ENCODE peak calls at places on chromosomes 2 and 18, in four cellular contexts. L, I, Y and F are unnamed samples.

GRCh38 chr2:165312999-165313398 is 73.8 kb downstream of the SCN2A start:
- DNase-seq in L (no peak), I (no peak), Y (no peak), F (no peak)

GRCh38 chr2:240211598-240212424 is 71.4 kb upstream of the OTOS start:
- DNase-seq in L (no peak), I (no peak), Y (peak), F (no peak)

GRCh38 chr2:109236147-109236546 is 107.1 kb downstream of the SH3RF3 start:
- DNase-seq in L (no peak), I (no peak), Y (no peak), F (no peak)

GRCh38 chr18:79924814-79925655 is 26.4 kb downstream of the SLC66A2 start:
- DNase-seq in L (no peak), I (peak), Y (peak), F (no peak)

GRCh38 chr2:239499989-239500914 is 99.4 kb upstream of the HDAC4 start:
- DNase-seq in L (no peak), I (no peak), Y (no peak), F (no peak)

GRCh38 chr2:21422724-21423522 is 299.2 kb downstream of the TDRD15 start:
- DNase-seq in L (no peak), I (no peak), Y (no peak), F (no peak)

GRCh38 chr2:235303499-235304291 is 190.1 kb upstream of the AGAP1 start:
- DNase-seq in L (no peak), I (no peak), Y (no peak), F (no peak)

GRCh38 chr2:33013684-33014110 is 66.9 kb downstream of the LTBP1 start:
- DNase-seq in L (no peak), I (no peak), Y (no peak), F (no peak)

GRCh38 chr18:48928787-48929186 is 22.0 kb downstream of the SMAD7 start:
- DNase-seq in L (no peak), I (peak), Y (peak), F (no peak)

GRCh38 chr2:136444323-136444722 is 321.0 kb upstream of the THSD7B start:
- DNase-seq in L (no peak), I (no peak), Y (no peak), F (no peak)

GRCh38 chr2:40147360-40147759 is 304.5 kb downstream of the SLC8A1 start:
- DNase-seq in L (no peak), I (no peak), Y (no peak), F (no peak)

GRCh38 chr2:98647636-98648035 is 39.2 kb downstream of the UNC50 start:
- DNase-seq in L (no peak), I (no peak), Y (no peak), F (no peak)

GRCh38 chr2:109384308-109385271 is 229.2 kb downstream of the SEPTIN10 start:
- DNase-seq in L (no peak), I (no peak), Y (peak), F (no peak)

GRCh38 chr2:201262718-201263117 is 2.4 kb downstream of the CASP8 start:
- DNase-seq in L (no peak), I (no peak), Y (no peak), F (no peak)

GRCh38 chr2:172179045-172179742 is 76.5 kb upstream of the DLX2 start:
- DNase-seq in L (no peak), I (peak), Y (no peak), F (no peak)

GRCh38 chr2:67576991-67577390 is 179.9 kb downstream of the ETAA1 start:
- DNase-seq in L (no peak), I (no peak), Y (no peak), F (no peak)

GRCh38 chr2:232757905-232758304 is 18.5 kb downstream of the KCNJ13 start:
- DNase-seq in L (no peak), I (no peak), Y (no peak), F (no peak)

GRCh38 chr18:68839701-68840100 is 41.8 kb downstream of the CCDC102B start:
- DNase-seq in L (no peak), I (no peak), Y (no peak), F (no peak)

DNA sequence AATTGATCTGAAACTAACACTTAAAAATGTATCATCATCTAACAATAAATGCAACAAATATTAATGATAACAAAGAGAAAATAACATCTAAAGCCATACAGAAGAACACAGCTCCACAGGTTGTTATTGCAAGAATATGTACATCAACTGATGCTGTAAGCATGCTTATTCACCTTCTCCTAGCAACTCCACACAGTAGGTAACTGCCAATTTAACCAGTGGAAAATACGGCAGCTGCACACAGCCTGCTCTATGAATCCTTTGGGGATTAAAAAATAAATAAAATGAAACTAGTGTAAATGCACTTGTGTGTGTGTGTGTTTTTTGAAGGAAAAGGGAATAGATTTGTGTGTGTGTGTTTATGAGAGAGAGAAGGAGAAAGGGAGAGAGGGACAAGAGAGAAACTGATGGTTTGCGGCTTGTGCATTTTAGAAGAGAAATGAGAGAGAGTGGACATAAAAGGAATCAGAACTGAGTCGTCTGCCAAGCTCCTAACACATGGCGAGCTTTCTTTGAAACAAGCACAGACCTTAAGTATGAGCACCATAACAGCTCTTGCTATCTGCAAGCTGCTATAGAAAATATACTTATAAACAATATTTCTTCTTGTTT is 96.2 kb upstream of the PDE1A start:
- DNase-seq in L (no peak), I (no peak), Y (no peak), F (no peak)
- H3K27ac ChIP-seq in L (no peak), I (no peak), Y (no peak), F (no peak)

GRCh38 chr2:236974206-236974605 is 111.5 kb upstream of the COPS8 start:
- DNase-seq in L (no peak), I (no peak), Y (peak), F (no peak)

GRCh38 chr2:236974752-236975151 is 110.9 kb upstream of the COPS8 start:
- DNase-seq in L (no peak), I (no peak), Y (peak), F (no peak)

GRCh38 chr2:236971131-236971850 is 114.4 kb upstream of the COPS8 start:
- DNase-seq in L (no peak), I (no peak), Y (no peak), F (no peak)

GRCh38 chr2:236971919-236972381 is 113.7 kb upstream of the COPS8 start:
- DNase-seq in L (no peak), I (no peak), Y (peak), F (no peak)

GRCh38 chr2:236972491-236973379 is 113.0 kb upstream of the COPS8 start:
- DNase-seq in L (no peak), I (peak), Y (peak), F (no peak)
- H3K27ac ChIP-seq in L (no peak), I (no peak), Y (peak), F (no peak)

GRCh38 chr18:62436636-62437519 is 85.9 kb upstream of the ZCCHC2 start:
- DNase-seq in L (no peak), I (peak), Y (peak), F (no peak)
- H3K27ac ChIP-seq in L (no peak), I (peak), Y (peak), F (no peak)

GRCh38 chr2:150332378-150332777 is 155.1 kb downstream of the RND3 start:
- DNase-seq in L (no peak), I (no peak), Y (no peak), F (no peak)
- H3K27ac ChIP-seq in L (no peak), I (no peak), Y (no peak), F (no peak)

GRCh38 chr18:3140342-3140741 is 79.4 kb downstream of the MYOM1 start:
- DNase-seq in L (no peak), I (no peak), Y (no peak), F (no peak)
- H3K27ac ChIP-seq in L (no peak), I (no peak), Y (no peak), F (no peak)

GRCh38 chr18:77035380-77035779 is 97.2 kb downstream of the MBP start:
- DNase-seq in L (no peak), I (no peak), Y (no peak), F (no peak)
- H3K27ac ChIP-seq in L (no peak), I (no peak), Y (peak), F (no peak)